ENCODE peak calls at places on chromosomes 4 and X, in five cellular contexts. One of them, this sample, is unnamed.

GRCh38 chr4:151852202-151852601 is 91.4 kb upstream of the GATB start:
- DNase-seq in AG08396: no peak
- DNase-seq in CD8-positive, alpha-beta memory T cell: no peak
- DNase-seq in germinal center: no peak
- DNase-seq in Caki2: no peak
- DNase-seq in this sample: no peak

GRCh38 chr4:4460759-4461158 is 73.9 kb downstream of the NSG1 start:
- DNase-seq in AG08396: no peak
- DNase-seq in CD8-positive, alpha-beta memory T cell: no peak
- DNase-seq in germinal center: no peak
- DNase-seq in Caki2: no peak
- DNase-seq in this sample: no peak

GRCh38 chr4:95105983-95106382 is 348.2 kb downstream of the BMPR1B start:
- DNase-seq in AG08396: no peak
- DNase-seq in CD8-positive, alpha-beta memory T cell: no peak
- DNase-seq in germinal center: no peak
- DNase-seq in Caki2: no peak
- DNase-seq in this sample: no peak

GRCh38 chrX:68443155-68443868 is 10.0 kb upstream of the OPHN1 start:
- DNase-seq in AG08396: peak
- DNase-seq in CD8-positive, alpha-beta memory T cell: no peak
- DNase-seq in germinal center: no peak
- DNase-seq in Caki2: no peak
- DNase-seq in this sample: no peak

GRCh38 chr4:100391913-100392312 is 125.9 kb downstream of the EMCN start:
- DNase-seq in AG08396: peak
- DNase-seq in CD8-positive, alpha-beta memory T cell: no peak
- DNase-seq in germinal center: no peak
- DNase-seq in Caki2: no peak
- DNase-seq in this sample: no peak

GRCh38 chr4:84171871-84172270 is 327.2 kb downstream of the NKX6-1 start:
- DNase-seq in AG08396: no peak
- DNase-seq in CD8-positive, alpha-beta memory T cell: no peak
- DNase-seq in germinal center: no peak
- DNase-seq in Caki2: no peak
- DNase-seq in this sample: no peak

GRCh38 chr4:126582737-126583136 is 1050.0 kb upstream of the INTU start:
- DNase-seq in AG08396: peak
- DNase-seq in CD8-positive, alpha-beta memory T cell: no peak
- DNase-seq in germinal center: no peak
- DNase-seq in Caki2: no peak
- DNase-seq in this sample: no peak

GRCh38 chr4:136864580-136865185 is 667.6 kb downstream of the PCDH18 start:
- DNase-seq in AG08396: peak
- DNase-seq in CD8-positive, alpha-beta memory T cell: no peak
- DNase-seq in germinal center: no peak
- DNase-seq in Caki2: peak
- DNase-seq in this sample: no peak

GRCh38 chr4:3346146-3346545 is 53.3 kb downstream of the RGS12 start:
- DNase-seq in AG08396: peak
- DNase-seq in CD8-positive, alpha-beta memory T cell: no peak
- DNase-seq in germinal center: peak
- DNase-seq in Caki2: peak
- DNase-seq in this sample: peak

GRCh38 chrX:140477987-140478386 is 26.9 kb downstream of the SOX3 start:
- DNase-seq in AG08396: no peak
- DNase-seq in CD8-positive, alpha-beta memory T cell: no peak
- DNase-seq in germinal center: no peak
- DNase-seq in Caki2: no peak
- DNase-seq in this sample: no peak

GRCh38 chr4:152819026-152819645 is 39.4 kb downstream of the ARFIP1 start:
- DNase-seq in AG08396: no peak
- DNase-seq in CD8-positive, alpha-beta memory T cell: no peak
- DNase-seq in germinal center: no peak
- DNase-seq in Caki2: no peak
- DNase-seq in this sample: no peak

GRCh38 chr4:929970-930625 is 2.0 kb downstream of the GAK start:
- DNase-seq in AG08396: no peak
- DNase-seq in CD8-positive, alpha-beta memory T cell: no peak
- DNase-seq in germinal center: no peak
- DNase-seq in Caki2: no peak
- DNase-seq in this sample: no peak

GRCh38 chr4:106681381-106681921 is 312.9 kb upstream of the GIMD1 start:
- DNase-seq in AG08396: no peak
- DNase-seq in CD8-positive, alpha-beta memory T cell: no peak
- DNase-seq in germinal center: no peak
- DNase-seq in Caki2: no peak
- DNase-seq in this sample: no peak

GRCh38 chr4:185480016-185480732 is 8.6 kb upstream of the CCDC110 start:
- DNase-seq in AG08396: no peak
- DNase-seq in CD8-positive, alpha-beta memory T cell: no peak
- DNase-seq in germinal center: no peak
- DNase-seq in Caki2: no peak
- DNase-seq in this sample: no peak

GRCh38 chrX:120568047-120568446 is 7.3 kb upstream of the CUL4B start:
- DNase-seq in AG08396: no peak
- DNase-seq in CD8-positive, alpha-beta memory T cell: no peak
- DNase-seq in germinal center: no peak
- DNase-seq in Caki2: no peak
- DNase-seq in this sample: no peak

GRCh38 chrX:19543951-19544359 is 28.6 kb upstream of the MAP3K15 start:
- DNase-seq in AG08396: no peak
- DNase-seq in CD8-positive, alpha-beta memory T cell: no peak
- DNase-seq in germinal center: no peak
- DNase-seq in Caki2: no peak
- DNase-seq in this sample: no peak

GRCh38 chrX:86981326-86981890 is 536.2 kb upstream of the KLHL4 start:
- DNase-seq in AG08396: no peak
- DNase-seq in CD8-positive, alpha-beta memory T cell: no peak
- DNase-seq in germinal center: no peak
- DNase-seq in Caki2: no peak
- DNase-seq in this sample: no peak